ENCODE peak calls at places on chromosomes 7 and 10, in four cellular contexts. S is stimulated activated CD4-positive, alpha-beta T cell treated with anti-CD3 and anti-CD28 coated beads, Interleukin-15, amount 100 ng/mL, for 1 hour; K is NCI-H1105; D is retinal pigment epithelial cell. T is an unnamed sample.

GRCh38 chr10:5252177-5253037 is 55.8 kb downstream of the AKR1C4 start:
- DNase-seq in D (no peak), K (no peak), S (no peak), T (no peak)

GRCh38 chr7:111159426-111159825 is 68.5 kb downstream of the LRRN3 start:
- DNase-seq in S (no peak), K (no peak), D (no peak), T (no peak)

GRCh38 chr7:78151229-78151628 is 352.7 kb downstream of the PHTF2 start:
- DNase-seq in D (peak), S (no peak), K (peak), T (no peak)

GRCh38 chr7:3075441-3075840 is 31.8 kb upstream of the CARD11 start:
- DNase-seq in D (no peak), S (no peak), K (no peak), T (no peak)

GRCh38 chr10:113029055-113029440 is 79.0 kb downstream of the TCF7L2 start:
- DNase-seq in S (no peak), D (no peak), K (no peak), T (no peak)

GRCh38 chr7:138945806-138946205 is 35.4 kb downstream of the KIAA1549 start:
- DNase-seq in D (no peak), K (no peak), S (no peak), T (no peak)

GRCh38 chr7:45582136-45582742 is 8.1 kb downstream of the ADCY1 start:
- DNase-seq in S (no peak), K (no peak), D (no peak), T (no peak)

GRCh38 chr7:115088938-115089337 is 167.0 kb downstream of the MDFIC start:
- DNase-seq in D (no peak), K (no peak), S (no peak), T (no peak)

GRCh38 chr10:47358457-47358856 is 10.3 kb downstream of the RBP3 start:
- DNase-seq in K (no peak), D (no peak), S (no peak), T (no peak)

GRCh38 chr10:131085586-131085860 is 226.0 kb downstream of the TCERG1L start:
- DNase-seq in K (no peak), S (no peak), D (no peak), T (no peak)

GRCh38 chr10:92538231-92538958 is 35.5 kb downstream of the IDE start:
- DNase-seq in K (no peak), D (no peak), S (no peak), T (no peak)

GRCh38 chr7:106757846-106758245 is 96.9 kb upstream of the CCDC71L start:
- DNase-seq in K (peak), D (no peak), S (no peak), T (peak)

GRCh38 chr7:109757713-109758112 is 1188.0 kb downstream of the DNAJB9 start:
- DNase-seq in K (no peak), S (no peak), D (no peak), T (no peak)

GRCh38 chr10:131846224-131847101 is 54.3 kb upstream of the PPP2R2D start:
- DNase-seq in S (no peak), D (no peak), K (peak), T (no peak)

GRCh38 chr10:59926086-59926485 is 19.7 kb upstream of the CCDC6 start:
- DNase-seq in S (no peak), D (no peak), K (no peak), T (no peak)

GRCh38 chr10:61898435-61898778 is 3.1 kb upstream of the ARID5B start:
- DNase-seq in D (no peak), S (no peak), K (no peak), T (peak)